ENCODE peak calls at places on chromosomes 12 and 14, in six cellular contexts. H is SK-N-SH, N is H1, L is K562, J is HL-60, B is HepG2. W is an unnamed sample.

GRCh38 chr12:77362871-77363270 is 297.5 kb upstream of the E2F7 start:
- DNase-seq in H (no peak), N (no peak), L (no peak), J (no peak), B (no peak), W (no peak)

GRCh38 chr12:9751204-9752144 is 9.2 kb downstream of the CD69 start:
- DNase-seq in H (peak; percentile 6), N (no peak), L (peak; percentile 22), J (peak; percentile 41), B (peak; percentile 27), W (no peak)

GRCh38 chr12:43964966-43965365 is 129.1 kb downstream of the TMEM117 start:
- DNase-seq in H (no peak), N (no peak), L (no peak), J (no peak), B (peak; percentile 41), W (no peak)

GRCh38 chr12:47891356-47891755 is 13.4 kb downstream of the VDR start:
- DNase-seq in H (no peak), N (no peak), L (no peak), J (no peak), B (no peak), W (no peak)

GRCh38 chr12:6792522-6793201 is 3.3 kb downstream of the CD4 start:
- DNase-seq in H (no peak), N (no peak), L (no peak), J (peak; percentile 91), B (peak; percentile 87), W (no peak)

GRCh38 chr12:544941-545635 is 85.3 kb downstream of the B4GALNT3 start:
- DNase-seq in H (no peak), N (no peak), L (no peak), J (no peak), B (no peak), W (no peak)

GRCh38 chr12:124727244-124727673 is 136.4 kb downstream of the SCARB1 start:
- DNase-seq in H (no peak), N (no peak), L (peak; percentile 38), J (peak; percentile 98), B (peak; percentile 67), W (no peak)

GRCh38 chr14:100274250-100274649 is 32.0 kb downstream of the SLC25A29 start:
- DNase-seq in H (no peak), N (no peak), L (no peak), J (no peak), B (no peak), W (no peak)

GRCh38 chr14:77037338-77037782 is 8.9 kb upstream of the IRF2BPL start:
- DNase-seq in H (no peak), N (no peak), L (no peak), J (no peak), B (no peak), W (no peak)

GRCh38 chr12:112488257-112488926 is 69.6 kb downstream of the PTPN11 start:
- DNase-seq in H (no peak), N (no peak), L (no peak), J (no peak), B (no peak), W (no peak)

GRCh38 chr14:22320353-22320733 is 268.7 kb downstream of the DAD1 start:
- DNase-seq in H (no peak), N (no peak), L (no peak), J (no peak), B (no peak), W (no peak)

GRCh38 chr12:25715147-25715546 is 162.1 kb upstream of the LMNTD1 start:
- DNase-seq in H (no peak), N (no peak), L (no peak), J (no peak), B (no peak), W (no peak)

GRCh38 chr14:99036594-99037293 is 235.3 kb downstream of the BCL11B start:
- DNase-seq in H (no peak), N (no peak), L (no peak), J (peak; percentile 95), B (no peak), W (no peak)

GRCh38 chr12:31797230-31797872 is 68.5 kb upstream of the AMN1 start:
- DNase-seq in H (no peak), N (no peak), L (no peak), J (no peak), B (no peak), W (no peak)

GRCh38 chr14:94000986-94001385 is 3.9 kb downstream of the CCDC197 start:
- DNase-seq in H (no peak), N (no peak), L (no peak), J (no peak), B (no peak), W (no peak)

GRCh38 chr14:92813201-92813600 is 19.1 kb downstream of the GOLGA5 start:
- DNase-seq in H (no peak), N (no peak), L (no peak), J (no peak), B (no peak), W (no peak)

GRCh38 chr12:131126662-131127173 is 173.0 kb downstream of the ADGRD1 start:
- DNase-seq in H (no peak), N (no peak), L (no peak), J (no peak), B (no peak), W (no peak)

GRCh38 chr12:116143883-116144266 is 133.6 kb downstream of the MED13L start:
- DNase-seq in H (no peak), N (no peak), L (no peak), J (no peak), B (no peak), W (no peak)

GRCh38 chr14:99127651-99128167 is 144.3 kb downstream of the BCL11B start:
- DNase-seq in H (no peak), N (no peak), L (no peak), J (no peak), B (no peak), W (no peak)

GRCh38 chr12:92930421-92930820 is 1.3 kb upstream of the EEA1 start:
- DNase-seq in H (no peak), N (no peak), L (no peak), J (no peak), B (no peak), W (no peak)

GRCh38 chr14:103628221-103628683 is 759 bp upstream of the KLC1 start:
- DNase-seq in H (peak; percentile 72), N (no peak), L (peak; percentile 69), J (no peak), B (no peak), W (no peak)
- TF ChIP-seq GABPA in H (no peak), N (no peak), L (no peak), J (no peak), B (no peak), W (no peak)

GRCh38 chr12:26884765-26885576 is 52.0 kb upstream of the ITPR2 start:
- DNase-seq in H (peak; percentile 73), N (peak; percentile 47), L (peak; percentile 70), J (peak; percentile 90), B (peak; percentile 78), W (peak; percentile 65)
- TF ChIP-seq GABPA in H (no peak), N (no peak), L (no peak), J (no peak), B (no peak), W (no peak)

GRCh38 chr14:75220097-75220496 is 43.7 kb upstream of the TMED10 start:
- DNase-seq in H (no peak), N (no peak), L (no peak), J (no peak), B (no peak), W (no peak)

GRCh38 chr14:75224561-75224960 is 48.1 kb upstream of the TMED10 start:
- DNase-seq in H (no peak), N (no peak), L (no peak), J (no peak), B (no peak), W (no peak)

GRCh38 chr14:75221797-75222196 is 45.4 kb upstream of the TMED10 start:
- DNase-seq in H (no peak), N (no peak), L (no peak), J (no peak), B (no peak), W (no peak)

GRCh38 chr14:75223664-75224154 is 47.3 kb upstream of the TMED10 start:
- DNase-seq in H (no peak), N (no peak), L (no peak), J (peak; percentile 78), B (no peak), W (peak; percentile 75)

GRCh38 chr14:75222208-75222701 is 45.8 kb upstream of the TMED10 start:
- DNase-seq in H (no peak), N (peak; percentile 47), L (peak; percentile 34), J (peak; percentile 58), B (no peak), W (peak; percentile 53)
- TF ChIP-seq GABPA in H (no peak), N (no peak), L (no peak), J (no peak), B (no peak), W (no peak)

DNA sequence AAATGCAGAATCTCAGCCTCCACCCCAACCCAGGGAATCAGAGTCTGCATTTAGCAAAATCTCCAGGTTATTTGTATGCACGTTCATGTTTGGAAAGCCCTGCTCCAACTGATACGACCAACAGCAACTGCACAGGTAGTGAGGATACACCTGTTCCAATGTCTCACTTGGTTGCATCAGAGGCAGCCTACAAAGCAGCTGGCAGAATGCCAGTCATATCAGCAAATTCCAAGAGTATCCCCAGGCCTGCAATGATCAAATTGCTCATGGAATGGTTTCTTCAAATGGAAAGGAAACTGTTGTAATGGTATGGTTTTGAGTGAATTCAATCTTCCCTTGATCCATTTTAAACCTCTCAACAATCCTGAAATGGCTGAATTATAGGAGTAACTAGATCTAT is 75.4 kb downstream of the GRIP1 start:
- DNase-seq in H (no peak), N (no peak), L (no peak), J (no peak), B (no peak), W (no peak)
- TF ChIP-seq GABPA in H (no peak), N (no peak), L (no peak), J (no peak), B (no peak), W (no peak)

DNA sequence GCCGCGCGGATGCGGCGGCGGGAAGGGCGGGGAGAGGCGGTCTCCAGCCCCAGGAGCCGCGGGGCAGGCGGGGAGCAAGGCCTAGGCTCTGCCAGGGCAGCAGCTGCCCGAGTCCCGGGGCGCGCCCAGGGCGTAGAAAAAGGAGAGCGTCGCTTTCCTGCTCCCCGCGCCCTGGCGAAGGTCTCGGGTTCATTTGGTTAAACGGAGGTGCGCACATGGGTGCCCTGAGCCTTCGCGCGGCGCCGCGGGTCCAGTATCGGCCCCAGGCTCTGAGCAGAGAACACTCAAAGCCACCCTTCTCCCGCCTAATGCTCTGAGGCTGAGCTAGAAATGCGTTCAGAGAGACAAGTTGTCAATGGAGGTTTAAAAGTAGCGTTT is 1.4 kb downstream of the TMEM132C start:
- DNase-seq in H (peak; percentile 40), N (no peak), L (no peak), J (no peak), B (no peak), W (no peak)
- TF ChIP-seq GABPA in H (no peak), N (no peak), L (no peak), J (no peak), B (no peak), W (no peak)

DNA sequence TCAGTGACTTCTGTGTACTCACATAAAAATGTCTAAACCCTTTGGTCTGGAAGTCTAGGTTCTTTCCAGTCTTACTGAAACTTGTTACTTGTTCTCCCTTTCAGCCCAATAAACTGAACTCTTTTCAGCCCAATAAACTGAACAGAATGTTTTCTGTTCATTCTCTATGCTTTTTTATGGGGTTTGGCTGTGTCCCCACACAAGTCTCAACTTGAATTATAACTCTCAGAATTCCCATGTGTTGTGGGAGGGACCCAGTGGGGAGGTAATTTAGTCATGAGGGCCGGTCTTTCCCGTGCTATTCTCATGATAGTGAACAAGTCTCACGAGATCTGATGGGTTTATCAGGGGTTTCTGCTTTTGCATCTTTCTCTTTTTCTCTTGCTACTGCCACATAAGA is 15.0 kb upstream of the NEDD1 start:
- DNase-seq in H (no peak), N (no peak), L (no peak), J (no peak), B (no peak), W (no peak)
- TF ChIP-seq GABPA in H (no peak), N (no peak), L (no peak), J (no peak), B (no peak), W (no peak)

W was measured in GM12878.